ENCODE peak calls at places on chromosomes 6 and 20, in ten cellular contexts. N, B, G, F, S, K, A, U, R and M are unnamed samples.

GRCh38 chr6:124999105-124999764 is 37.0 kb downstream of the RNF217 start:
- DNase-seq in N (no peak), B (no peak), G (no peak), F (peak), S (no peak), K (no peak), A (no peak), U (no peak), R (no peak), M (no peak)

GRCh38 chr6:103893082-103893481 is 966.6 kb downstream of the HACE1 start:
- DNase-seq in N (no peak), B (no peak), G (no peak), F (no peak), S (no peak), K (no peak), A (no peak), U (no peak), R (no peak), M (no peak)

GRCh38 chr6:170114187-170114945 is 176.5 kb downstream of the DLL1 start:
- DNase-seq in N (no peak), B (no peak), G (peak), F (peak), S (no peak), K (no peak), A (no peak), U (no peak), R (no peak), M (no peak)

GRCh38 chr20:46894579-46894958 is at the start of gene EYA2:
- DNase-seq in N (no peak), B (peak), G (no peak), F (no peak), S (peak), K (peak), A (no peak), U (no peak), R (peak), M (no peak)

GRCh38 chr6:123518441-123519190 is 118.1 kb downstream of the TRDN start:
- DNase-seq in N (no peak), B (no peak), G (no peak), F (no peak), S (no peak), K (no peak), A (no peak), U (no peak), R (no peak), M (no peak)

GRCh38 chr6:170048615-170049256 is 242.1 kb downstream of the DLL1 start:
- DNase-seq in N (no peak), B (no peak), G (no peak), F (peak), S (no peak), K (peak), A (no peak), U (no peak), R (no peak), M (no peak)

GRCh38 chr6:157099912-157100593 is 223.3 kb downstream of the TMEM242 start:
- DNase-seq in N (no peak), B (no peak), G (peak), F (no peak), S (no peak), K (no peak), A (no peak), U (no peak), R (no peak), M (no peak)

GRCh38 chr6:3202999-3203696 is 24.3 kb downstream of the TUBB2B start:
- DNase-seq in N (no peak), B (peak), G (no peak), F (no peak), S (no peak), K (peak), A (peak), U (no peak), R (no peak), M (no peak)

GRCh38 chr20:25623225-25623735 is 534 bp downstream of the NANP start:
- DNase-seq in N (peak), B (peak), G (peak), F (peak), S (peak), K (peak), A (no peak), U (peak), R (peak), M (peak)

GRCh38 chr6:6277418-6277817 is 43.0 kb downstream of the F13A1 start:
- DNase-seq in N (no peak), B (no peak), G (no peak), F (no peak), S (no peak), K (peak), A (peak), U (no peak), R (no peak), M (no peak)

GRCh38 chr6:106247293-106247692 is 78.3 kb downstream of the ATG5 start:
- DNase-seq in N (no peak), B (no peak), G (no peak), F (no peak), S (no peak), K (peak), A (no peak), U (no peak), R (no peak), M (no peak)

GRCh38 chr6:113476937-113477839 is 380.0 kb upstream of the MARCKS start:
- DNase-seq in N (no peak), B (no peak), G (no peak), F (no peak), S (no peak), K (peak), A (no peak), U (no peak), R (no peak), M (no peak)

GRCh38 chr20:24303393-24303792 is 166.0 kb upstream of the SYNDIG1 start:
- DNase-seq in N (no peak), B (no peak), G (no peak), F (no peak), S (no peak), K (peak), A (no peak), U (no peak), R (no peak), M (no peak)